ENCODE peak calls at places on chromosomes 12 and 14, in eight cellular contexts. D is natural killer cell; Y is GM10248; C is heart left ventricle; J is AG08396; W is activated CD4-positive, alpha-beta T cell treated with anti-CD3 and anti-CD28 coated beads for 36 hours; Q is memory B cell; T is hippocampal formation. E is an unnamed sample.

GRCh38 chr12:4091001-4091789 is 182.4 kb upstream of the CCND2 start:
- DNase-seq in J (no peak), Y (no peak), D (no peak), W (no peak), C (no peak), Q (no peak), T (no peak), E (no peak)

GRCh38 chr12:105445261-105446015 is 114.9 kb downstream of the C12orf75 start:
- DNase-seq in D (no peak), C (no peak), Y (no peak), Q (no peak), J (no peak), T (no peak), W (no peak), E (no peak)

GRCh38 chr14:68775614-68776126 is 17.2 kb downstream of the ZFP36L1 start:
- DNase-seq in Y (no peak), D (no peak), T (no peak), Q (no peak), J (no peak), C (no peak), W (no peak), E (no peak)

GRCh38 chr12:124316257-124316656 is 21.4 kb downstream of the RFLNA start:
- DNase-seq in T (no peak), J (no peak), Y (no peak), D (no peak), W (no peak), C (no peak), Q (no peak), E (no peak)

GRCh38 chr12:124739953-124740561 is 123.6 kb downstream of the SCARB1 start:
- DNase-seq in W (no peak), T (no peak), D (no peak), C (no peak), J (no peak), Y (no peak), Q (no peak), E (no peak)

GRCh38 chr12:89354630-89354931 is 2.3 kb upstream of the DUSP6 start:
- DNase-seq in C (no peak), T (no peak), W (no peak), Y (peak; percentile 25), J (no peak), Q (peak; percentile 41), D (no peak), E (no peak)

GRCh38 chr14:102826751-102827675 is 49.8 kb downstream of the TRAF3 start:
- DNase-seq in J (no peak), Q (no peak), C (no peak), T (no peak), D (no peak), W (no peak), Y (no peak), E (no peak)

GRCh38 chr12:122571821-122572220 is 44.8 kb downstream of the KNTC1 start:
- DNase-seq in T (no peak), C (no peak), W (no peak), J (no peak), Y (no peak), Q (no peak), D (no peak), E (no peak)

GRCh38 chr12:56487448-56488040 is 417 bp downstream of the GLS2 start:
- DNase-seq in Y (peak; percentile 36), D (no peak), J (peak; percentile 32), T (no peak), C (no peak), Q (no peak), W (peak; percentile 65), E (peak; percentile 15)

GRCh38 chr12:55720894-55721444 is 776 bp downstream of the RDH5 start:
- DNase-seq in W (no peak), J (peak; percentile 87), Y (no peak), D (no peak), Q (no peak), C (peak; percentile 54), T (peak; percentile 46), E (no peak)

GRCh38 chr12:107586256-107586970 is 99.2 kb upstream of the PWP1 start:
- DNase-seq in W (no peak), T (no peak), Y (no peak), Q (no peak), C (no peak), J (no peak), D (no peak), E (no peak)

GRCh38 chr14:75427482-75428229 is at the start of gene JDP2:
- DNase-seq in J (peak; percentile 92), T (peak; percentile 63), C (peak; percentile 96), W (peak; percentile 68), Q (peak; percentile 46), Y (peak; percentile 62), D (peak; percentile 40), E (peak; percentile 39)

GRCh38 chr14:51454351-51454750 is 197.4 kb upstream of the FRMD6 start:
- DNase-seq in Q (no peak), J (no peak), C (no peak), D (no peak), Y (no peak), W (no peak), T (no peak), E (no peak)

GRCh38 chr14:73227812-73228781 is 9.2 kb upstream of the PAPLN start:
- DNase-seq in Y (no peak), D (no peak), Q (no peak), J (peak; percentile 66), W (no peak), C (peak; percentile 64), T (no peak), E (no peak)

GRCh38 chr12:92729773-92730305 is 27.1 kb downstream of the PLEKHG7 start:
- DNase-seq in T (no peak), Y (no peak), Q (no peak), D (no peak), C (no peak), J (no peak), W (no peak), E (no peak)

GRCh38 chr14:91252901-91253794 is 8.6 kb upstream of the GPR68 start:
- DNase-seq in Q (peak; percentile 38), J (peak; percentile 78), W (peak; percentile 60), C (peak; percentile 29), D (peak; percentile 60), Y (peak; percentile 70), T (no peak), E (no peak)

GRCh38 chr12:16555630-16556029 is 50.3 kb downstream of the LMO3 start:
- DNase-seq in Q (no peak), D (no peak), C (no peak), T (no peak), Y (no peak), W (no peak), J (no peak), E (no peak)

GRCh38 chr12:117853600-117853999 is 115.2 kb downstream of the KSR2 start:
- DNase-seq in Y (no peak), W (no peak), J (no peak), T (no peak), C (no peak), D (no peak), Q (no peak), E (no peak)

GRCh38 chr12:49549735-49550710 is 11.2 kb downstream of the KCNH3 start:
- DNase-seq in Q (no peak), T (no peak), W (no peak), D (no peak), C (no peak), Y (no peak), J (no peak), E (no peak)

GRCh38 chr12:123995023-123995422 is 22.0 kb downstream of the ZNF664 start:
- DNase-seq in D (no peak), Q (no peak), W (peak; percentile 51), C (no peak), J (peak; percentile 36), Y (no peak), T (no peak), E (no peak)

GRCh38 chr14:73814158-73814557 is 37.5 kb upstream of the PTGR2 start:
- DNase-seq in C (peak; percentile 29), T (no peak), J (no peak), D (no peak), Q (no peak), Y (no peak), W (peak; percentile 33), E (no peak)

GRCh38 chr12:57464569-57464968 is 5.0 kb downstream of the GLI1 start:
- DNase-seq in Y (no peak), C (no peak), D (no peak), Q (no peak), T (no peak), J (no peak), W (no peak), E (no peak)

GRCh38 chr14:95144849-95145248 is 12.5 kb downstream of the DICER1 start:
- DNase-seq in W (no peak), Y (no peak), J (no peak), C (no peak), T (no peak), D (no peak), Q (no peak), E (no peak)

GRCh38 chr12:64701283-64701682 is 57.9 kb downstream of the GNS start:
- DNase-seq in W (no peak), J (no peak), Y (no peak), D (no peak), Q (no peak), T (no peak), C (no peak), E (no peak)

GRCh38 chr12:124509676-124510300 is 57.6 kb downstream of the NCOR2 start:
- DNase-seq in T (peak; percentile 67), D (no peak), C (no peak), Q (no peak), W (no peak), J (no peak), Y (no peak), E (no peak)

GRCh38 chr14:54088271-54088670 is 131.6 kb upstream of the BMP4 start:
- DNase-seq in T (no peak), C (no peak), Y (no peak), J (no peak), D (no peak), W (no peak), Q (no peak), E (no peak)

GRCh38 chr14:95102678-95103039 is 54.7 kb downstream of the DICER1 start:
- DNase-seq in Q (no peak), J (no peak), T (no peak), Y (no peak), D (no peak), W (no peak), C (no peak), E (no peak)

E was measured in stimulated activated naive B cell treated with anti-CD40 and anti-IgM and Interleukin-4, amounts not matched to agents 10 μg/mL and 1 μg/mL and 100 μg/mL, for 72 hours.